ENCODE peak calls at places on chromosome 13, in five cellular contexts. G is OCI-LY7; D is CD4-positive, alpha-beta memory T cell; H is naive thymus-derived CD4-positive, alpha-beta T cell; I is IMR-90. N is an unnamed sample.

GRCh38 chr13:114099918-114100445 is 32.4 kb downstream of the RASA3 start:
- DNase-seq in G (peak), D (peak), H (no peak), I (peak), N (peak)

GRCh38 chr13:23778879-23779278 is 110.3 kb downstream of the MIPEP start:
- DNase-seq in G (no peak), D (no peak), H (no peak), I (peak), N (no peak)

GRCh38 chr13:25963681-25964080 is 88.1 kb downstream of the SHISA2 start:
- DNase-seq in G (no peak), D (no peak), H (no peak), I (no peak), N (no peak)

GRCh38 chr13:95781016-95781415 is 104.1 kb downstream of the DNAJC3 start:
- DNase-seq in G (no peak), D (no peak), H (no peak), I (no peak), N (no peak)

GRCh38 chr13:33191425-33192221 is 93.9 kb downstream of the STARD13 start:
- DNase-seq in G (no peak), D (no peak), H (no peak), I (peak), N (no peak)

GRCh38 chr13:47327856-47328255 is 431.0 kb upstream of the HTR2A start:
- DNase-seq in G (no peak), D (no peak), H (no peak), I (no peak), N (no peak)

GRCh38 chr13:95509521-95510315 is 42.8 kb upstream of the CLDN10 start:
- DNase-seq in G (no peak), D (no peak), H (no peak), I (peak), N (no peak)

GRCh38 chr13:110340812-110341444 is 33.8 kb downstream of the COL4A2 start:
- DNase-seq in G (no peak), D (peak), H (peak), I (peak), N (peak)

GRCh38 chr13:102846261-102847015 is 606 bp downstream of the ERCC5 start:
- DNase-seq in G (peak), D (peak), H (peak), I (peak), N (peak)

GRCh38 chr13:111398196-111398595 is 77.8 kb downstream of the TEX29 start:
- DNase-seq in G (no peak), D (no peak), H (no peak), I (no peak), N (no peak)

GRCh38 chr13:64672751-64673150 is 2557.4 kb downstream of the PCDH9 start:
- DNase-seq in G (no peak), D (no peak), H (no peak), I (peak), N (no peak)

GRCh38 chr13:42885325-42885724 is 103.9 kb downstream of the FAM216B start:
- DNase-seq in G (no peak), D (no peak), H (no peak), I (no peak), N (no peak)

GRCh38 chr13:112985803-112986408 is 16.9 kb downstream of the MCF2L start:
- DNase-seq in G (no peak), D (no peak), H (no peak), I (no peak), N (no peak)

GRCh38 chr13:27189192-27189591 is 17.6 kb upstream of the USP12 start:
- DNase-seq in G (no peak), D (no peak), H (no peak), I (no peak), N (no peak)
- H3K27ac ChIP-seq in G (no peak), D (no peak), H (no peak), I (no peak), N (no peak)

GRCh38 chr13:30352121-30352520 is 44.8 kb upstream of the KATNAL1 start:
- DNase-seq in G (no peak), D (no peak), H (no peak), I (no peak), N (no peak)

GRCh38 chr13:30354481-30355404 is 47.4 kb upstream of the KATNAL1 start:
- DNase-seq in G (peak), D (no peak), H (no peak), I (no peak), N (no peak)

GRCh38 chr13:30353601-30354000 is 46.2 kb upstream of the KATNAL1 start:
- DNase-seq in G (no peak), D (no peak), H (no peak), I (no peak), N (no peak)

GRCh38 chr13:30355405-30355741 is 48.0 kb upstream of the KATNAL1 start:
- DNase-seq in G (peak), D (no peak), H (peak), I (no peak), N (no peak)

DNA sequence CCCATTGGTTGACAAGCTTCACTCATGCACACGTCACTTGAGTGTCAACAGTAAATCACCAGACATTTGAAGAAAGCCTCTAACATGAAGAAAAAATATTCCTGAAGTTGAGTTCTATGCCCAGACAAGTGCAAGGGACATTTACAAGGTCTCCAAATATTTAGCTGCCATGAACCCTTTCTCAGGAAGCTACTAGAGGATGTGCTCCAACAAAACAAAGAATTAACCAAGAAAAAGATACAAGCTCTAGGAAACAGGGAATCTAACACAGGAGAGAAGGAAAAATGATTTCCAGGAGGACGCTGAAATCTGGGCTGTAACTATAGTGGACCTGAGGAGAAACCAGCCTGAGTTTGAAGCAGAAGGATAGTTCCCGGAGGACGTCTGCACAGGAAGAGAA is 45.7 kb upstream of the KATNAL1 start:
- DNase-seq in G (no peak), D (no peak), H (no peak), I (no peak), N (no peak)
- H3K27ac ChIP-seq in G (no peak), D (no peak), H (no peak), I (no peak), N (no peak)

DNA sequence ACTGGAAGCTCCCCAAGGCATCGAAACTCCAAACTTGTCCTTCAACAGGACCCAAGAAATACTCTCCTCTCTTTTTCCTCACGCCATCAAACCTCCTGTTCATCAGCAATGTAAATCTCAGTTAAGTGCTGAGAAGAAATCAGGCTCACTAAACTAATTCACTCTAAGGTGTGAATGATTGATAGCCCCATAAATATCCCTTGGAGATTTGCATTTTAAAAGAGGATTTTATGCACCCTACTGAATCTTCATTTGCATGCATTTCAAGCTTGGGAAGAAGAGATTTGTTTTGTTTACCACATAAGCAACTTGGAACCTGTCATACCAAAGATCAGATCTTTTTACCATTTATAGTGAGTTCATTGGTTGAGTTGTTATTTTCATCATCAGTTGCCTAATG is 40.3 kb upstream of the GSX1 start:
- DNase-seq in G (no peak), D (no peak), H (no peak), I (no peak), N (no peak)
- H3K27ac ChIP-seq in G (no peak), D (no peak), H (no peak), I (no peak), N (no peak)

DNA sequence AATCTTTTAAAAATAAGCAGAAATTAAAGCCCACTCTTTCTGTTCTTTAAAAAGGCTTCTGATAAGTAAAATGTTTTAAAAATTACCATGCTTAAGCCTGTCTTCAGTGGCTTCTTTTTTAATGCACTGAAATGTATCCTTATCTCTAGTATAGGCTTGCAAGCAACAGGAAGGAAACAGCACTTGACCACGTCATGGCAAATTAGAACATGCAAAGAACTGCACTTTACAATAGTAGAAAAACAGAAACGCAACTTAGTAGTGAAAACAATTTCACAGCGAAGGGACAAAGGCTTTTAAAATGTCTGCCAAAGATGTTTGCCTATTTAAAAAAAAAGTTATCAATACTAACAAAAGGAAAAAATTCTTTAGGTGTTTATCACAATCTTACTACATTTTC is 36.3 kb downstream of the ELF1 start:
- DNase-seq in G (peak), D (peak), H (peak), I (peak), N (peak)
- H3K27ac ChIP-seq in G (peak), D (peak), H (peak), I (no peak), N (peak)

DNA sequence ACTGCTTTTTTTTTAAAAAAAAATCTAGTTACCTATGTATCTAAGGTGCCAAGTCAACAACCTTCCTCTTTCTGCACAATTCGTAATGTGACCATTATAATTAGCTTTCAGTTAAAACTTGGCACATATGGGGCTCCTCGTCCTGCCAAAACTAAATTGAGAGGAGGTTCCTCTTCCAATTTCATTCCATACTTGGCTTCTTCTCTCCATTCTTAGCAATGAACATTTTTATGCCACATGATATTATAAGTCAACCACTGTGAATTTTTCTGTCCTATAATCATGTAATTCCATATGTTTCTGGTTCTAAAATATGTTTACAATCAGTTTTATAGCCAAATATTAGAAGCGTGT is 177.0 kb downstream of the DCLK1 start:
- DNase-seq in G (no peak), D (no peak), H (no peak), I (no peak), N (no peak)
- H3K27ac ChIP-seq in G (no peak), D (no peak), H (no peak), I (no peak), N (no peak)

GRCh38 chr13:75195479-75196111 is 286.4 kb downstream of the TBC1D4 start:
- DNase-seq in G (no peak), D (no peak), H (no peak), I (no peak), N (no peak)
- H3K27ac ChIP-seq in G (no peak), D (no peak), H (no peak), I (no peak), N (no peak)

DNA sequence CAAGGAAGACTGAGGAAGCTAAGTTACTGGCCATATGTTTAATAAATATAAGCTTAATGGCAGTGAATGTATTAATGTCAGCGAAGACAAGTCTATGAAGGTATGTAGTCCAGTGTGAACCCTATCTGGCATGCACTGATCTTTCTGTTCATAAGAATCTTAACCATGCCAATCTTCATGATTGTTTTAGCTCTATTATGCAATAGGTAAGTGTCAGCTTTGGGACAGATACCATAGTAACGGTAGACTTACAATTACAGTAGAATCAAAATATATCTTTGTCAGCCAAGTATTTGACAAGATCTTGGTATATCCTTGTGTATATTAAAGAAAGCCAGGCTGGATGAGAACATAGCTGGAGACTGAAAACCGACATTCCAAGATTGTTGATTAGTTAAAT is 428.5 kb downstream of the SPRY2 start:
- DNase-seq in G (no peak), D (no peak), H (no peak), I (no peak), N (no peak)
- H3K27ac ChIP-seq in G (no peak), D (no peak), H (no peak), I (no peak), N (no peak)

DNA sequence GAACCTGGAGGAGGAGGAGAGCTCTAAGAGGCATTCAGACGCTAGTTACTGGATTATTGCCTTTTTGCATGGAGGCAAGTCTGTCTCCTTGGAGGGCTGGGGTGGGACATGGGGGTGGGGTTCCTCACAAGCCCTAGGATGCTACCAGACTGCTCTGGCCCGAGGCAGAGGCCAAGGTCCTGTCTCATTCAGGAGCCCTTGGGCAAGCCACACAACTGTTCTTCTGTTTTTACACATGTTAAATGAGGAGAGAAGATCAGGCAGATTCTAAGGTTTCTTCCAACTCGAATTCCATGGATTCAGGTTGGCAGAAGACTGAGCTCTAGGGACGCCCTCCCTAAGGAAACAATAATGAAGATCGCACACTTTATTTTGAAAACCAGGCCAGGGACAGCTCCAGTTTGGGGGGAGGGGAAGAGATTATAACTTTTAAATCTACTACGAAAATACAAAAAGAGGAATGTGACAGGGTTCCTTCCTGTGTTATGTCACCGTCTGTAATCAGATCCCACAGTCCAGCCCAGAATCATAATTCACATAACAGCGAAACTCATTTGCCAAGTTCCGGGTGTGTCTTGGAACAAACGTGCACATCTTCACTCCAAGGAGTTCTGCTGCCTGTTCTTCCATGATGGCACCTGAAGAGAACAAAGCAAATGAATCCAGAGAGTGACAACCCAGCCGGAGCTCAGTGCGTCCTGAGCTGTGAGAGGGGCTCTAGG is 25.2 kb downstream of the IL17D start:
- DNase-seq in G (no peak), D (no peak), H (no peak), I (no peak), N (no peak)
- H3K27ac ChIP-seq in G (no peak), D (no peak), H (no peak), I (no peak), N (no peak)

DNA sequence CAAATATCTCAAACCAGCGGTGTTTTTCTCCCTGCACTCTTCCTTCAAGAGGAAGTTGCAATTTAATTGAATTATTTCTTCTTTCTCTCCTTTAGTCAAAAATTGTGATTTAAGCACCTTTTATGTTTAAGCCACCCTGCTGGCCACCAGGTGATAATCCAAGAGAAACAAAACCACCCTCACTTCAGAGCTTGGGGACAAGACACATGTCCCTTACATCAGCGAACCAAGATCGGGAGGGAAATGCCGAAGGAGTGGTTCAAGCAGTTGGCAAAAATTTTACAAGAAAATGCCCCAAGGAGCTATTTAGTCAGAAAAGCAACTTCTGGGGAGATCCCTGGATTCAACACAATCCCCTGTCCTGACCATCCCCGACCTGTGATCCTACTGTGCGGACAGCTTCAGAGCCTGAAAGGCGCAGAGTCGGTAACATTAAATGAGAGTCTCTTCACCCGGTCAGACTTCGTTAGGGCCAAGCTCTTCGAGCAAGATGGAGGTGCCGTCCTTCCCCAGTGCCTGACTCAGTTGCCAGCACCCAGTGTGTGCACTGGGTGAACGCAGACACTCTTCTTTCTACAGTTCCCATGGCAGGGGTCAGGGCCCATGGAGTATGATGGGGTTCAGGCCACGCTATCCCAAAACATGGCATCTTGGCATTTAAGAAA is 78.6 kb upstream of the TM9SF2 start:
- DNase-seq in G (no peak), D (no peak), H (no peak), I (no peak), N (no peak)
- H3K27ac ChIP-seq in G (no peak), D (no peak), H (peak), I (no peak), N (no peak)